ENCODE peak calls at places on chromosomes 13 and 19, in four cellular contexts. H is HepG2, U is K562, X is GM12878. I is an unnamed sample.
A peak's percentile ranks its signal among the peaks of the same experiment; 100 is the strongest.

GRCh38 chr13:42378383-42378780 is 106.4 kb downstream of the AKAP11 start:
- DNase-seq in U (no peak), X (peak; percentile 89), H (no peak), I (no peak)

GRCh38 chr19:10111405-10111811 is at the start of gene P2RY11:
- DNase-seq in X (peak; percentile 75), H (no peak), U (peak; percentile 11), I (no peak)

GRCh38 chr19:11699931-11700794 is 38.6 kb downstream of the ZNF823 start:
- DNase-seq in H (peak; percentile 33), X (no peak), U (peak; percentile 29), I (peak; percentile 38)

GRCh38 chr19:56974554-56975207 is 134.2 kb upstream of the PEG3 start:
- DNase-seq in H (peak; percentile 95), U (no peak), X (no peak), I (no peak)

GRCh38 chr13:90918551-90918950 is 428.9 kb upstream of the MIR17HG start:
- DNase-seq in U (no peak), X (no peak), H (no peak), I (no peak)

GRCh38 chr19:3743486-3743885 is 18.0 kb downstream of the APBA3 start:
- DNase-seq in U (peak; percentile 55), X (no peak), H (no peak), I (no peak)

GRCh38 chr13:33292712-33293111 is 7.2 kb upstream of the STARD13 start:
- DNase-seq in X (no peak), H (no peak), U (no peak), I (no peak)

GRCh38 chr19:11130824-11131455 is 24.6 kb downstream of the SPC24 start:
- DNase-seq in X (no peak), U (peak; percentile 72), H (peak; percentile 87), I (peak; percentile 35)

GRCh38 chr19:38266070-38266469 is 1.7 kb downstream of the SPINT2 start:
- DNase-seq in U (no peak), X (no peak), H (no peak), I (no peak)

GRCh38 chr13:53783466-53783865 is 754.9 kb downstream of the OLFM4 start:
- DNase-seq in H (no peak), X (no peak), U (no peak), I (no peak)

GRCh38 chr19:7944177-7944761 is 803 bp upstream of the TIMM44 start:
- DNase-seq in H (peak; percentile 86), U (peak; percentile 71), X (peak; percentile 58), I (peak; percentile 85)

GRCh38 chr19:8451885-8452284 is 7.1 kb downstream of the HNRNPM start:
- DNase-seq in X (no peak), U (no peak), H (peak; percentile 28), I (no peak)

GRCh38 chr13:36753176-36753575 is 65.8 kb upstream of the RFXAP start:
- DNase-seq in H (no peak), X (no peak), U (no peak), I (no peak)

GRCh38 chr13:30133976-30134375 is 173.4 kb downstream of the KATNAL1 start:
- DNase-seq in H (no peak), U (no peak), X (no peak), I (no peak)

GRCh38 chr13:31951215-31951678 is 80.3 kb upstream of the FRY start:
- DNase-seq in H (no peak), X (peak; percentile 89), U (no peak), I (no peak)

GRCh38 chr19:56403764-56404704 is at the start of gene ZNF583:
- DNase-seq in H (peak; percentile 83), X (peak; percentile 60), U (peak; percentile 95), I (no peak)

GRCh38 chr13:40974460-40975407 is 44.4 kb downstream of the ELF1 start:
- DNase-seq in X (no peak), U (peak; percentile 46), H (peak; percentile 65), I (peak; percentile 23)

GRCh38 chr19:49073514-49074378 is 1.2 kb upstream of the KCNA7 start:
- DNase-seq in U (peak; percentile 76), H (peak; percentile 32), X (no peak), I (peak; percentile 45)

GRCh38 chr19:57559008-57559403 is 657 bp downstream of the ZNF550 start:
- DNase-seq in U (peak; percentile 25), H (peak; percentile 12), X (no peak), I (no peak)

GRCh38 chr19:35350591-35350990 is 2.9 kb downstream of the FFAR1 start:
- DNase-seq in X (no peak), H (no peak), U (no peak), I (no peak)

GRCh38 chr19:39351537-39352037 is 9.4 kb downstream of the SAMD4B start:
- DNase-seq in X (peak; percentile 44), U (no peak), H (no peak), I (no peak)

GRCh38 chr19:18109731-18110671 is 12.4 kb downstream of the MAST3 start:
- DNase-seq in U (peak; percentile 89), X (no peak), H (peak; percentile 29), I (no peak)

GRCh38 chr13:54628383-54628782 is 1599.8 kb downstream of the OLFM4 start:
- DNase-seq in U (no peak), H (no peak), X (no peak), I (no peak)

GRCh38 chr13:113671066-113672001 is 4.3 kb downstream of the GRK1 start:
- DNase-seq in H (no peak), X (no peak), U (no peak), I (no peak)

GRCh38 chr13:27605610-27606200 is 14.6 kb downstream of the LNX2 start:
- DNase-seq in U (no peak), X (no peak), H (no peak), I (no peak)

DNA sequence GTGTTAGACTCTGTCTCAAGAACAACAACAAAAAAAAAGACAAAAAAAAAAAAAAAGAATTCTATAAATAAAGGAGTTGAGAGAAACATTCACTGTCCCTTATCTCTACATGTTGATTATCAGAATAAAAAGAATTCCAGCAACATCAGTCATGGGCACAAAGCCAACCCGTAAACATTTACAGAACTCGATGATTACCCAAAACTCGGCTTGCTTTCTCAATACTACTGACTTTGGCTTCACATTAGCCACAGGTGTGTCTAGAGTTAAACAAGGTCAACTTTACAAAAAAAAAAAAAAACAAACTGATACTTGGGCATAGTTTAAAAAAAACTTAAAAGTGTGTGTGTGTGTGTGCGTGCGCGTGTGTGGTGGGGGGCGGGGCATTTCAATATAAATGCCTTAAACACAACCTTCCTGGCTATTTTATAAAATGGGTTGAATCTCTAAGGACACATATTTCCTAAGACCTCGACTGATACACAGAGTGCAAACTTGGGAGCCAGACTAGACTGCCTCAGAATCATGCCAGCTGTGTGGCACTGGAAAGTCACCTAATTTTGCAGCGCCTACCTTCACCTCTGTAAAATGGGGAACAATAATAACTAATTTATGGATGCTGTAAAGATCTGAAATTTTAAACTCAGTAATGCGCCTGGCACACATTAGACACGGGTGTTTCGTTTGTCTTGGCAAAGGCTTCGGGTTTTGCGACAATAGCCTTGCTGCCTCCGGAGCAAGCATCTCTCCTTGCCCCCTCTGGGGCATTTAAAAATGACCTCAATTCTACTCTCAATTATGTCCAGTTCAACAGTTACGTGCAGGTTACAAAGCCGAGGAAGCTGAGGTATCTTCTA is 925 bp downstream of the EBPL start:
- DNase-seq in X (no peak), U (peak; percentile 20), H (peak; percentile 89), I (no peak)
- TF ChIP-seq ZNF274 in X (no peak), U (no peak), H (no peak), I (no peak)

GRCh38 chr19:4909897-4910593 is 744 bp downstream of the UHRF1 start:
- DNase-seq in H (peak; percentile 81), U (peak; percentile 96), X (peak; percentile 51), I (peak; percentile 68)

GRCh38 chr19:4911314-4911713 is 2.0 kb downstream of the UHRF1 start:
- DNase-seq in X (no peak), U (no peak), H (no peak), I (no peak)

GRCh38 chr19:4910594-4911273 is 1.4 kb downstream of the UHRF1 start:
- DNase-seq in U (no peak), X (no peak), H (no peak), I (no peak)

GRCh38 chr19:4913996-4914735 is 4.9 kb downstream of the UHRF1 start:
- DNase-seq in H (no peak), X (no peak), U (no peak), I (no peak)

DNA sequence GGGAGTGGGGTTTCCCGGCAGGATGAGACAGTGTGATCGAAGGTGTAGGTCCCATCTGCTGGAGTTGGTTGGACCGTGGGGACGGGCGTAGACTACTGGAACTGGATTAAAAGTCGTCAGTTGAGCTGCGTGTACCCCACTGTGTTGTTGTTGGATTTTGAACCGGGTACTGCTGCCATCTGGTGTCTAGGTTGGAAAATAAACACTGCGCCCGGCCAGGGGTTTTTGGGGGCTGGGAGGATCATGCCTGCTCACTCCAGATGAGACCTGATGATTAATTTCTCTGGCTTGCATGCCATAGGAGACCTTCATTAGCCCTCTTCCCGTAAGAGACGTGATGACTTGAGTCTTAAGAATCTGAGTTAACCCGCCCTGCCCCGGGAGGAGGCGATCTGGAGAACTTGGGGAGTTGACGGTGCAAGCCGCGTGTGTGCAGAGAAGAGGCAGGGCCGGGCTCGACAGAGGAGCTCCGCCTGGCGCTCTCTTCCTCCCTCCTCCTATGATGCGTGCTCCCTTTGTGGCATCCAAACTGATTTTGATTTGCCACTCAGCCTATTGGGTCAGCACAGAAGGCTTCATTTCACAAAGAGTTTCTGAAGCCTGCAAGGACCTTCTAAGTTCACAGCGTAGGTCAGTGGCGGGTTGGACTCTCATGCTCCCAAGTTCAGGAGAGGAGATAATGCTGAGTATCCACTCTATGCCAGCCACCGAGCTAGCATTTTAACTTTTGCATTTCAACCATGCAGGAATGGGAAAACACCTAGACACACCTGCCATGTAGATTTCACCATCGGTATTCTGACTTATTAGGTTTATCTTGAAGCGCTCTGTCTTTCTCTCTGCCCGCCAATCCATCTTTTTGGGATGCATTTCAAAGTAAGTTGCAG is 2.7 kb downstream of the UHRF1 start:
- DNase-seq in H (peak; percentile 40), U (peak; percentile 57), X (no peak), I (peak; percentile 95)
- TF ChIP-seq REST in H (no peak), U (no peak), X (no peak), I (no peak)

GRCh38 chr13:62663767-62664166 is 1248.1 kb upstream of the PCDH20 start:
- DNase-seq in U (no peak), X (no peak), H (no peak), I (no peak)
- TF ChIP-seq ZNF274 in U (no peak), X (no peak), H (no peak), I (no peak)

DNA sequence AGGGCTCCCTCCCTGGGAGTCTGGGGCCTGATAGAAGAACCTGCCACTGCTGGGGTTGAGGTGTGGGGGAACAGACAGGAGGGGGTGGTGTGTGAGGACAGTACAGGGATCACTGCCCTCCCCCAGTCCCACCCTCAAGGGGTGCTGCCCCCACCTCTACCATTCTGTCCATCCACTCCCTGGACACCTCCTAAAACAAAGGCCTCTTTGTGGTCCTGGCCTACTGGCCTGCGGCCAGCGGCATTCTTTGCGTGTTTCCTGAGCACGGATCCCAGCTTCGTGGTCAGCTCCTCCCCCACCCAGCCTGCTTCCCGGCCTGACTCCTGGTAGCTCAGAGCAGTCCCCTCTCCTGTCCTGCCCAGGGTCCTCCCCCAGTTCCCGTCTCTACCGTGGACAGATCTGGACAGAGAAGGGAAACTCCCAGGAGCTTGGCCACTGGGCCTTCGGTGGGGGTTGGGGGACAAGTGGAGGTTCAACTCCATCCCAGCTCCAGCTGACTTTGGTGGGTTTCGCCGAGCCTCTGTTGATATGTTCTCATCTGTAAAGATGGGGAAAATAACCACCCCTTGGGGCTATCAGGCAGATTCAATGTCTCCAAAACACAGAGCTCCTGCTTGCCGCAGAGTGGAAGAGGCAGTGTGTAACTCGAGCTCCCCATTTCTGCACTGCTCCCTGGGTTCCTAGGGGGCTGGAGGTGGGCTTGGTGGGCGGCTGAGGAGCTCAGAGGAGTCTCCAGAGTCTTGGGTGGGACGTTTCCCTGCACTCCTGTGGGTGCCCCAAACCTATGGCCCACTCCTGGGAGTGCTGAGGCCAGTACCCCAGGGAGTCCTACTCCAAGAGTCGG is 48.7 kb downstream of the LYL1 start:
- DNase-seq in X (no peak), H (peak; percentile 97), U (no peak), I (peak; percentile 80)
- TF ChIP-seq REST in X (no peak), H (no peak), U (no peak), I (no peak)